ENCODE peak calls at places on chromosomes 11 and 22, in ten cellular contexts. One of them, this sample, is unnamed.

GRCh38 chr11:75631086-75631694 is 37.6 kb downstream of the MAP6 start:
- DNase-seq in NCI-H774: no peak
- DNase-seq in retinal pigment epithelial cell: no peak
- DNase-seq in lung: no peak
- DNase-seq in stimulated activated CD8-positive, alpha-beta memory T cell treated with anti-CD3 and anti-CD28 coated beads, Interleukin-4, amount 100 ng/mL, for 1 hour: no peak
- DNase-seq in KG1: no peak
- DNase-seq in HCEC 1CT: no peak
- DNase-seq in activated naive CD4-positive, alpha-beta T cell treated with anti-CD3 and anti-CD28 coated beads, Interleukin-2, amount 50 U/mL, for 72 hours: no peak
- DNase-seq in NCI-H1092 treated with DMSO at 0.1 percent for 48 hours: no peak
- DNase-seq in MV-4-11: no peak
- DNase-seq in this sample: no peak

GRCh38 chr11:42770444-42771065 is 541.2 kb upstream of the API5 start:
- DNase-seq in lung: no peak
- DNase-seq in retinal pigment epithelial cell: no peak
- DNase-seq in NCI-H774: no peak
- DNase-seq in activated naive CD4-positive, alpha-beta T cell treated with anti-CD3 and anti-CD28 coated beads, Interleukin-2, amount 50 U/mL, for 72 hours: no peak
- DNase-seq in stimulated activated CD8-positive, alpha-beta memory T cell treated with anti-CD3 and anti-CD28 coated beads, Interleukin-4, amount 100 ng/mL, for 1 hour: no peak
- DNase-seq in HCEC 1CT: no peak
- DNase-seq in NCI-H1092 treated with DMSO at 0.1 percent for 48 hours: peak; percentile 23
- DNase-seq in MV-4-11: peak; percentile 1
- DNase-seq in KG1: peak; percentile 7
- DNase-seq in this sample: no peak

GRCh38 chr11:19963697-19964340 is 196.5 kb downstream of the DBX1 start:
- DNase-seq in KG1: no peak
- DNase-seq in retinal pigment epithelial cell: no peak
- DNase-seq in activated naive CD4-positive, alpha-beta T cell treated with anti-CD3 and anti-CD28 coated beads, Interleukin-2, amount 50 U/mL, for 72 hours: no peak
- DNase-seq in stimulated activated CD8-positive, alpha-beta memory T cell treated with anti-CD3 and anti-CD28 coated beads, Interleukin-4, amount 100 ng/mL, for 1 hour: no peak
- DNase-seq in HCEC 1CT: no peak
- DNase-seq in MV-4-11: no peak
- DNase-seq in NCI-H774: no peak
- DNase-seq in NCI-H1092 treated with DMSO at 0.1 percent for 48 hours: no peak
- DNase-seq in lung: no peak
- DNase-seq in this sample: no peak

GRCh38 chr11:3894128-3894731 is 38.8 kb downstream of the STIM1 start:
- DNase-seq in NCI-H1092 treated with DMSO at 0.1 percent for 48 hours: no peak
- DNase-seq in retinal pigment epithelial cell: no peak
- DNase-seq in lung: no peak
- DNase-seq in KG1: peak; percentile 43
- DNase-seq in NCI-H774: no peak
- DNase-seq in activated naive CD4-positive, alpha-beta T cell treated with anti-CD3 and anti-CD28 coated beads, Interleukin-2, amount 50 U/mL, for 72 hours: no peak
- DNase-seq in stimulated activated CD8-positive, alpha-beta memory T cell treated with anti-CD3 and anti-CD28 coated beads, Interleukin-4, amount 100 ng/mL, for 1 hour: no peak
- DNase-seq in MV-4-11: peak; percentile 93
- DNase-seq in HCEC 1CT: no peak
- DNase-seq in this sample: peak; percentile 11

GRCh38 chr22:20388200-20388599 is 5.8 kb upstream of the ZNF74 start:
- DNase-seq in KG1: no peak
- DNase-seq in lung: no peak
- DNase-seq in NCI-H1092 treated with DMSO at 0.1 percent for 48 hours: no peak
- DNase-seq in activated naive CD4-positive, alpha-beta T cell treated with anti-CD3 and anti-CD28 coated beads, Interleukin-2, amount 50 U/mL, for 72 hours: no peak
- DNase-seq in stimulated activated CD8-positive, alpha-beta memory T cell treated with anti-CD3 and anti-CD28 coated beads, Interleukin-4, amount 100 ng/mL, for 1 hour: no peak
- DNase-seq in retinal pigment epithelial cell: no peak
- DNase-seq in HCEC 1CT: no peak
- DNase-seq in NCI-H774: no peak
- DNase-seq in MV-4-11: no peak
- DNase-seq in this sample: no peak

GRCh38 chr11:69204246-69205124 is 48.8 kb downstream of the SMIM38 start:
- DNase-seq in MV-4-11: no peak
- DNase-seq in HCEC 1CT: no peak
- DNase-seq in NCI-H1092 treated with DMSO at 0.1 percent for 48 hours: no peak
- DNase-seq in KG1: no peak
- DNase-seq in activated naive CD4-positive, alpha-beta T cell treated with anti-CD3 and anti-CD28 coated beads, Interleukin-2, amount 50 U/mL, for 72 hours: no peak
- DNase-seq in lung: no peak
- DNase-seq in stimulated activated CD8-positive, alpha-beta memory T cell treated with anti-CD3 and anti-CD28 coated beads, Interleukin-4, amount 100 ng/mL, for 1 hour: no peak
- DNase-seq in retinal pigment epithelial cell: no peak
- DNase-seq in NCI-H774: no peak
- DNase-seq in this sample: no peak

GRCh38 chr11:121066623-121067022 is 34.4 kb upstream of the TECTA start:
- DNase-seq in MV-4-11: no peak
- DNase-seq in NCI-H774: no peak
- DNase-seq in HCEC 1CT: no peak
- DNase-seq in KG1: no peak
- DNase-seq in retinal pigment epithelial cell: no peak
- DNase-seq in activated naive CD4-positive, alpha-beta T cell treated with anti-CD3 and anti-CD28 coated beads, Interleukin-2, amount 50 U/mL, for 72 hours: no peak
- DNase-seq in lung: no peak
- DNase-seq in NCI-H1092 treated with DMSO at 0.1 percent for 48 hours: peak; percentile 33
- DNase-seq in stimulated activated CD8-positive, alpha-beta memory T cell treated with anti-CD3 and anti-CD28 coated beads, Interleukin-4, amount 100 ng/mL, for 1 hour: no peak
- DNase-seq in this sample: no peak

GRCh38 chr22:25134028-25134427 is 65.6 kb upstream of the CRYBB3 start:
- DNase-seq in NCI-H774: no peak
- DNase-seq in lung: peak; percentile 65
- DNase-seq in MV-4-11: no peak
- DNase-seq in KG1: no peak
- DNase-seq in retinal pigment epithelial cell: no peak
- DNase-seq in NCI-H1092 treated with DMSO at 0.1 percent for 48 hours: peak; percentile 53
- DNase-seq in activated naive CD4-positive, alpha-beta T cell treated with anti-CD3 and anti-CD28 coated beads, Interleukin-2, amount 50 U/mL, for 72 hours: no peak
- DNase-seq in stimulated activated CD8-positive, alpha-beta memory T cell treated with anti-CD3 and anti-CD28 coated beads, Interleukin-4, amount 100 ng/mL, for 1 hour: no peak
- DNase-seq in HCEC 1CT: no peak
- DNase-seq in this sample: no peak

GRCh38 chr11:63761173-63761572 is 7.4 kb downstream of the ZFTA start:
- DNase-seq in retinal pigment epithelial cell: no peak
- DNase-seq in HCEC 1CT: no peak
- DNase-seq in activated naive CD4-positive, alpha-beta T cell treated with anti-CD3 and anti-CD28 coated beads, Interleukin-2, amount 50 U/mL, for 72 hours: no peak
- DNase-seq in MV-4-11: no peak
- DNase-seq in KG1: no peak
- DNase-seq in lung: no peak
- DNase-seq in NCI-H774: no peak
- DNase-seq in NCI-H1092 treated with DMSO at 0.1 percent for 48 hours: no peak
- DNase-seq in stimulated activated CD8-positive, alpha-beta memory T cell treated with anti-CD3 and anti-CD28 coated beads, Interleukin-4, amount 100 ng/mL, for 1 hour: no peak
- DNase-seq in this sample: no peak

GRCh38 chr11:122733301-122733686 is 77.8 kb downstream of the UBASH3B start:
- DNase-seq in stimulated activated CD8-positive, alpha-beta memory T cell treated with anti-CD3 and anti-CD28 coated beads, Interleukin-4, amount 100 ng/mL, for 1 hour: no peak
- DNase-seq in NCI-H1092 treated with DMSO at 0.1 percent for 48 hours: peak; percentile 91
- DNase-seq in HCEC 1CT: no peak
- DNase-seq in activated naive CD4-positive, alpha-beta T cell treated with anti-CD3 and anti-CD28 coated beads, Interleukin-2, amount 50 U/mL, for 72 hours: no peak
- DNase-seq in lung: no peak
- DNase-seq in NCI-H774: peak; percentile 20
- DNase-seq in KG1: no peak
- DNase-seq in retinal pigment epithelial cell: no peak
- DNase-seq in MV-4-11: peak; percentile 87
- DNase-seq in this sample: no peak

GRCh38 chr22:43887391-43887790 is 4.4 kb downstream of the PNPLA5 start:
- DNase-seq in NCI-H774: no peak
- DNase-seq in lung: no peak
- DNase-seq in KG1: no peak
- DNase-seq in NCI-H1092 treated with DMSO at 0.1 percent for 48 hours: no peak
- DNase-seq in stimulated activated CD8-positive, alpha-beta memory T cell treated with anti-CD3 and anti-CD28 coated beads, Interleukin-4, amount 100 ng/mL, for 1 hour: no peak
- DNase-seq in activated naive CD4-positive, alpha-beta T cell treated with anti-CD3 and anti-CD28 coated beads, Interleukin-2, amount 50 U/mL, for 72 hours: no peak
- DNase-seq in MV-4-11: no peak
- DNase-seq in HCEC 1CT: no peak
- DNase-seq in retinal pigment epithelial cell: no peak
- DNase-seq in this sample: no peak